ENCODE peak calls at places on chromosomes 1 and 21, in nine cellular contexts. K is IMR-90, I is body of pancreas, R is HCT116, E is ovary, Q is heart left ventricle, A is prostate gland, N is transverse colon, F is breast epithelium. X is an unnamed sample. For H3K9me3, the result is how much of the 10 kb centered on the place peaks cover.

GRCh38 chr1:221809101-221810029 is 67.5 kb upstream of the DUSP10 start:
- DNase-seq in K (peak), Q (no peak), I (no peak), E (no peak), F (no peak), R (no peak), A (no peak), N (no peak), X (no peak)

GRCh38 chr1:75345538-75346292 is 211.5 kb downstream of the LHX8 start:
- DNase-seq in E (no peak), F (no peak), I (no peak), R (no peak), Q (no peak), N (no peak), K (no peak), A (no peak), X (no peak)

GRCh38 chr1:109792056-109792831 is 28.5 kb upstream of the EPS8L3 start:
- DNase-seq in Q (peak), I (peak), N (peak), E (peak), K (peak), R (no peak), F (peak), A (no peak), X (no peak)

GRCh38 chr1:90712931-90713618 is 4.0 kb downstream of the BARHL2 start:
- DNase-seq in F (no peak), A (no peak), R (no peak), K (no peak), N (no peak), Q (no peak), I (no peak), E (no peak), X (no peak)

GRCh38 chr1:201755200-201755599 is 73.8 kb upstream of the IPO9 start:
- DNase-seq in I (no peak), R (no peak), F (no peak), E (no peak), A (no peak), N (no peak), K (no peak), Q (no peak), X (no peak)

GRCh38 chr1:228081578-228082259 is 789 bp upstream of the ARF1 start:
- DNase-seq in I (no peak), K (no peak), N (peak), F (no peak), Q (peak), E (no peak), A (no peak), R (no peak), X (no peak)

GRCh38 chr1:239977414-239977813 is 114.3 kb upstream of the FMN2 start:
- DNase-seq in R (no peak), A (no peak), E (no peak), I (no peak), F (no peak), N (no peak), Q (no peak), K (no peak), X (no peak)

GRCh38 chr1:4587721-4588120 is 66.7 kb upstream of the AJAP1 start:
- DNase-seq in K (no peak), E (no peak), N (no peak), Q (no peak), F (no peak), A (no peak), I (no peak), R (no peak), X (no peak)

GRCh38 chr1:62012821-62013220 is 181.8 kb upstream of the L1TD1 start:
- DNase-seq in R (no peak), I (no peak), E (peak), Q (no peak), K (no peak), F (no peak), N (no peak), A (no peak), X (no peak)

GRCh38 chr1:25170439-25170838 is 61.9 kb downstream of the SYF2 start:
- DNase-seq in F (no peak), A (no peak), Q (no peak), R (no peak), K (no peak), E (no peak), I (no peak), N (no peak), X (no peak)

GRCh38 chr1:171717080-171717479 is 24.8 kb downstream of the VAMP4 start:
- DNase-seq in Q (no peak), E (no peak), A (no peak), N (no peak), K (peak), I (no peak), R (no peak), F (no peak), X (no peak)

GRCh38 chr1:36212782-36213181 is 11.5 kb upstream of the THRAP3 start:
- DNase-seq in Q (no peak), E (no peak), A (no peak), R (no peak), K (no peak), F (no peak), I (no peak), N (no peak), X (no peak)

GRCh38 chr1:186139706-186140105 is 235.3 kb downstream of the TPR start:
- DNase-seq in F (peak), E (no peak), N (no peak), I (no peak), Q (no peak), K (peak), R (no peak), A (no peak), X (no peak)

GRCh38 chr1:11617314-11617713 is 36.9 kb downstream of the FBXO2 start:
- DNase-seq in F (no peak), K (no peak), N (no peak), A (peak), E (no peak), R (no peak), I (no peak), Q (no peak), X (no peak)

GRCh38 chr1:74316302-74316701 is 81.1 kb downstream of the TNNI3K start:
- DNase-seq in E (no peak), R (no peak), K (no peak), A (no peak), Q (no peak), N (no peak), F (no peak), I (no peak), X (no peak)

GRCh38 chr1:163290025-163290610 is 31.6 kb upstream of the NUF2 start:
- DNase-seq in I (no peak), F (no peak), A (no peak), Q (no peak), E (no peak), K (peak), N (no peak), R (no peak), X (no peak)

GRCh38 chr1:41436281-41437010 is 48.0 kb downstream of the EDN2 start:
- DNase-seq in F (no peak), E (no peak), A (peak), K (no peak), Q (no peak), R (no peak), N (no peak), I (no peak), X (no peak)

GRCh38 chr1:26138974-26139558 is 19.8 kb upstream of the FAM110D start:
- DNase-seq in Q (no peak), A (no peak), E (no peak), I (no peak), R (no peak), N (no peak), F (no peak), K (no peak), X (no peak)

GRCh38 chr1:227897704-227898438 is 49.9 kb downstream of the WNT9A start:
- DNase-seq in Q (no peak), N (peak), K (no peak), E (peak), A (no peak), F (peak), R (no peak), I (peak), X (no peak)

GRCh38 chr1:244280221-244280620 is 171.5 kb downstream of the ADSS2 start:
- DNase-seq in A (no peak), Q (no peak), E (no peak), I (no peak), K (no peak), F (no peak), N (no peak), R (no peak), X (no peak)

GRCh38 chr1:156114919-156115513 is 505 bp downstream of the LMNA start:
- DNase-seq in R (no peak), N (no peak), F (no peak), K (no peak), I (peak), Q (peak), E (peak), A (no peak), X (no peak)

GRCh38 chr1:244941121-244941520 is 76.8 kb upstream of the HNRNPU start:
- DNase-seq in E (no peak), F (no peak), I (no peak), R (no peak), A (no peak), K (no peak), N (peak), Q (no peak), X (no peak)

GRCh38 chr1:63917571-63918394 is 144.0 kb downstream of the ROR1 start:
- DNase-seq in Q (no peak), K (peak), N (no peak), F (no peak), E (no peak), I (no peak), A (no peak), R (peak), X (no peak)

GRCh38 chr1:38140025-38140487 is 93.5 kb upstream of the POU3F1 start:
- DNase-seq in I (no peak), K (peak), A (no peak), N (no peak), R (no peak), E (no peak), F (no peak), Q (no peak), X (no peak)

GRCh38 chr1:35164893-35165292 is 28.1 kb downstream of the SFPQ start:
- DNase-seq in I (no peak), A (no peak), E (no peak), N (no peak), K (no peak), F (no peak), R (no peak), Q (no peak), X (no peak)

GRCh38 chr1:27157194-27157593 is 2.3 kb upstream of the SLC9A1 start:
- DNase-seq in I (no peak), Q (no peak), F (no peak), K (no peak), N (no peak), A (no peak), R (no peak), E (no peak), X (no peak)

GRCh38 chr21:34510148-34511142 is 1.6 kb downstream of the KCNE1 start:
- DNase-seq in Q (peak), R (peak), E (peak), I (peak), F (peak), N (peak), K (peak), A (no peak), X (no peak)

GRCh38 chr21:34513109-34513675 is 1.2 kb upstream of the KCNE1 start:
- DNase-seq in Q (no peak), F (no peak), A (no peak), R (no peak), I (no peak), K (no peak), E (no peak), N (no peak), X (no peak)

GRCh38 chr21:34511154-34511553 is 856 bp downstream of the KCNE1 start:
- DNase-seq in Q (no peak), K (no peak), N (no peak), E (no peak), F (no peak), I (no peak), R (no peak), A (no peak), X (no peak)

GRCh38 chr21:34511787-34512451 is at the start of gene KCNE1:
- DNase-seq in F (no peak), K (no peak), A (no peak), I (no peak), N (no peak), Q (no peak), R (no peak), E (no peak), X (no peak)

DNA sequence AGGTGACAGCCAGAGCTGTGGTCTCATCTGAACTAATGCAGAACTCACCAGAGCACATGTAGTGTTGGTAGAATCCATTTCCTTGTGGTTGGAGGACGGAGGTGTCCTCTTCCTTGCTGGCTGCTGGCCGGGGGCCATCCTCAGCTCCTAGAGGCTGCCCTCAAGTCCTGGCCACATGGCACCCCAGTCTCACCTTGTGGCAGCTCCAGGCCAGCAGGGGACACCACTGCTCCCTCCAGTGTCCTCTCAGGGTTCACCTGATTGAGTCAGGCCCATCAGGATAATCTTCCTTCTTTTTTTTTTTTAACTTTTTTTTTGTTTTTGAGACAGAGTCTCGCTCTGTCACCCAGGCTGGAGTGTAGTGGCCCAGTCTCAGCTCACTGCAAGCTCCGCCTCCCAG is 2.9 kb downstream of the KCNE1 start:
- DNase-seq in N (no peak), E (no peak), R (no peak), A (no peak), K (no peak), I (no peak), Q (no peak), F (no peak), X (no peak)
- H3K4me3 ChIP-seq in N (no peak), E (no peak), R (no peak), A (no peak), K (no peak), I (no peak), Q (no peak), F (no peak), X (no peak)

DNA sequence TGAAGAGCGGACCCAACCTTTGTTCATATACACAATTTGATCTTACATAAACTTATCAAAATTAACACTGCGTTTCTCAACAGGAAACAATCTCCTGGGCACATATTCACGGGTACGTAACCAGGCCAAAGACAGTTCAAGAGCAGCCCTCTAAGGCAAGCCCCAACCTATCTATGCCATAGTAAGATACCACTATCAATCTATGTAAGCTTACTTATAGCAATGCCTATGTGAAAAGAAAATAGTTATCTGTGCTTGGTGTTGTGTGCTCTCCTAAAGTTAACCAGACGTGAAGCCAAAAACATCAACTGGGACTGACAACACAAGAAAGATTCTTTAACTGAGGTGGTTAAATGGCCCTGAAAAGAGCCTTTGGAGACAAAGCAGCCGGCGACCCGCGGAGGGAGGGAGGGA is 49.4 kb upstream of the BOLA1 start:
- DNase-seq in N (no peak), Q (no peak), I (no peak), E (no peak), F (no peak), R (no peak), K (no peak), A (peak), X (no peak)
- TF ChIP-seq POLR2A in N (peak), Q (no peak), I (peak), E (no peak), F (no peak), R (peak), K (no peak), A (no peak), X (no peak)

GRCh38 chr1:219900201-219900600 is 28.2 kb downstream of the SLC30A10 start:
- DNase-seq in E (no peak), Q (no peak), I (no peak), A (no peak), N (no peak), R (no peak), F (no peak), K (no peak), X (no peak)

GRCh38 chr1:219897914-219898313 is 30.4 kb downstream of the SLC30A10 start:
- DNase-seq in R (no peak), E (no peak), A (no peak), N (no peak), I (no peak), K (no peak), F (no peak), Q (no peak), X (no peak)

GRCh38 chr1:219902951-219903350 is 25.4 kb downstream of the SLC30A10 start:
- DNase-seq in F (no peak), N (no peak), A (no peak), E (peak), R (no peak), I (no peak), K (no peak), Q (no peak), X (no peak)

GRCh38 chr1:219900882-219901281 is 27.5 kb downstream of the SLC30A10 start:
- DNase-seq in R (no peak), E (no peak), Q (no peak), F (no peak), K (no peak), I (no peak), N (no peak), A (no peak), X (no peak)

GRCh38 chr1:219898375-219898774 is 30.0 kb downstream of the SLC30A10 start:
- DNase-seq in Q (no peak), K (no peak), R (no peak), N (no peak), F (no peak), E (no peak), A (no peak), I (no peak), X (no peak)
- H3K9me3 ChIP-seq in Q (under half), K (under half), R (under half), N (under half), F (under half), E (under half), A (under half), I (under half), X (under half)

DNA sequence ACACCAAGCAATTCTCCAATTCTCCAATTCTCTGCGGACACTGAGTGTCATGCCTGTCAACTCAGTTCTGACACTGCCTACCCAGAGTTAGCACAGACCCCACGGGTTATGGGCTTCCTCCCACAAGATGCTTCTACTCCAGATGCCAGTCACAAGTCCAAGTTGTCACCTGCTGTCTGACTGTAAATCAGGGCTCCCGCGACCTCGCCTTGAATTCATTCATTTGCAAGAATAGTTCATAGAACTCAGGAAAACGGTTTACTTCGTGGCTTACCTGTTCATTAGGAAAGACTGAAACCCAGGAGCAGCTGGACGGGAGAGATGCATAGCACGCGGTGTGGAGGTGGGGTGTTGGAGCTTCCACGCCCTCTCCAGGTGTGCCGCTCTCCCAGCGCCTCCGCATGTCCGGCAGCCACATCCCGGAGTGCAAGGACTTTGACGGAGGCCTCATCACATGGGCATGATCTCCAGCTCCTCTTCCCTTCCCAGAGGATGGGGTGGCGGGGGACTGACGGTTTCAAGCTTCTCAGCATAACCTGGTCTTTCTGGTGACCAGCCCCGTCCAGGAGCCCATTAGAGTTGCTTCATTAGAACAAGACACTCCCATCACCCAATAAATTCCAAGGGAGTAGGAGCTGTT is 154.6 kb downstream of the PGBD5 start:
- DNase-seq in N (no peak), K (no peak), I (no peak), R (no peak), A (no peak), Q (no peak), F (no peak), E (peak), X (no peak)
- H3K4me3 ChIP-seq in N (no peak), K (no peak), I (no peak), R (no peak), A (no peak), Q (no peak), F (no peak), E (no peak), X (no peak)

GRCh38 chr21:44872568-44873355 is 728 bp downstream of the PTTG1IP start:
- DNase-seq in E (peak), N (peak), F (peak), A (peak), K (peak), R (no peak), I (peak), Q (peak), X (no peak)
- TF ChIP-seq POLR2A in E (no peak), N (no peak), F (no peak), A (no peak), K (no peak), R (no peak), I (peak), Q (no peak), X (no peak)

DNA sequence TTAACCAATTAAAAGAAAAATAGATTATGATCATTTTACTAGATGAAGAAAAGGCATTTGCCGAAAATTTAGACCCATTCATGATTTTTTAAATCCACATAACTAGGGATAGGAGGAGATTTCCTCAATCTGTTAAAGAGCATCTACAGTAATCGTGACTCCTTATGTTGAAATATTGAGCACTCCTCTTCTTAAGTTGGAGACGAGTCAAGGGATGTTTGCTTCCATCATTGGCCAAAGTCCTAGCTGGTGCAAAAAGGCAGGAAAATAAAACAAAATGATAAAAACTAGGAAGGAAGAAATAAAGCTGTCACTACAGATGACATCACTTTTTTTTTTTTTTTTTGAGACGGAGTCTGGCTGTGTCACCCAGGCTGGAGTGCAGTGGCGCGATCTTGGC is 245.6 kb upstream of the KAZN start:
- DNase-seq in Q (no peak), A (no peak), I (no peak), N (no peak), R (no peak), E (no peak), K (no peak), F (no peak), X (no peak)
- H3K9me3 ChIP-seq in Q (under half), A (under half), I (under half), N (under half), R (under half), E (under half), K (under half), F (under half), X (under half)

GRCh38 chr21:44876849-44877575 is 3.5 kb upstream of the PTTG1IP start:
- DNase-seq in K (no peak), Q (no peak), A (no peak), N (no peak), I (no peak), F (no peak), E (no peak), R (no peak), X (no peak)

GRCh38 chr21:44873356-44874239 is at the start of gene PTTG1IP:
- DNase-seq in F (peak), E (peak), Q (peak), K (peak), A (peak), N (peak), R (peak), I (peak), X (peak)

GRCh38 chr21:44874240-44874496 is 678 bp upstream of the PTTG1IP start:
- DNase-seq in A (no peak), N (no peak), K (no peak), Q (no peak), F (no peak), I (no peak), E (no peak), R (no peak), X (no peak)

GRCh38 chr21:44874497-44875331 is 1.2 kb upstream of the PTTG1IP start:
- DNase-seq in R (no peak), N (peak), E (peak), A (peak), I (peak), F (peak), K (no peak), Q (peak), X (no peak)

DNA sequence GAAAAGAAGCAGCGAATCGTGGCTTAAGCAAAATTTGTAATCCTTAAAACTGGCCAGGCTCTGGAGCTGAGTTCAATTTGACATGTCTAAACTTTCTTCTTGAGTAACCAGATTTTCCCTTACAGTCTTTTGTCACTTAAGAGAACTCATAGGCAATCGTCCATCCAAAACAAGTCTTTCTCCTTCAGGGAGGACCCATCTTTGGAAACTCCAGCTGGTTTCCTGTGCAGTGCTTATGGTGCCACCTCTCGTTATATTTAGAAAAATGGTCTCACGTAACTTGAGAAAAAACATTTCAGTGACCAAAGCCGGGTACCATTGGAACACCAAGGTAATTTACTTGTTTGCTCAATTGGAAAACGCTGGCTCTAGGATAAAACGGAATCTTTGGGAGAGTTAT is 1.9 kb upstream of the PTTG1IP start:
- DNase-seq in A (peak), K (peak), F (no peak), R (no peak), I (no peak), N (no peak), Q (no peak), E (no peak), X (no peak)
- H3K4me3 ChIP-seq in A (peak), K (no peak), F (peak), R (no peak), I (no peak), N (no peak), Q (peak), E (peak), X (peak)

GRCh38 chr1:165827199-165828102 is at the start of gene UCK2:
- DNase-seq in I (peak), R (peak), K (peak), A (peak), F (peak), E (peak), Q (peak), N (peak), X (no peak)
- TF ChIP-seq POLR2A in I (peak), R (peak), K (peak), A (peak), F (no peak), E (no peak), Q (no peak), N (peak), X (no peak)

X was measured in esophagus squamous epithelium.